ENCODE peak calls at places on chromosome X, in six cellular contexts. Z is hypothalamus, H is H4, I is T47D, U is iPS DF 6.9, C is OCI-LY7. P is an unnamed sample.

GRCh38 chrX:9681422-9681821 is 84.2 kb downstream of the GPR143 start:
- DNase-seq in H (peak), Z (no peak), I (no peak), U (no peak), C (no peak), P (no peak)

GRCh38 chrX:13164611-13165010 is 120.2 kb upstream of the FAM9C start:
- DNase-seq in I (no peak), C (no peak), H (no peak), U (no peak), Z (no peak), P (no peak)

GRCh38 chrX:20412871-20413486 is 146.3 kb upstream of the RPS6KA3 start:
- DNase-seq in Z (no peak), C (peak), U (no peak), H (no peak), I (no peak), P (no peak)

GRCh38 chrX:108736509-108737479 is at the start of gene IRS4:
- DNase-seq in U (peak), H (peak), C (no peak), I (no peak), Z (peak), P (peak)

GRCh38 chrX:45769919-45770582 is 569.4 kb upstream of the DIPK2B start:
- DNase-seq in U (no peak), C (no peak), I (no peak), Z (peak), H (peak), P (no peak)

GRCh38 chrX:120015145-120016067 is 62.1 kb downstream of the RHOXF2B start:
- DNase-seq in I (no peak), U (no peak), C (no peak), Z (no peak), H (no peak), P (peak)

GRCh38 chrX:118763489-118763888 is 36.1 kb downstream of the IL13RA1 start:
- DNase-seq in I (no peak), U (no peak), C (no peak), Z (no peak), H (no peak), P (no peak)

GRCh38 chrX:9141496-9141895 is 107.6 kb upstream of the FAM9B start:
- DNase-seq in C (no peak), Z (no peak), H (no peak), U (no peak), I (no peak), P (no peak)

GRCh38 chrX:110210417-110211139 is 107.3 kb downstream of the AMMECR1 start:
- DNase-seq in C (no peak), U (no peak), I (no peak), H (peak), Z (no peak), P (no peak)

GRCh38 chrX:84160736-84161135 is 27.3 kb downstream of the RPS6KA6 start:
- DNase-seq in U (no peak), Z (no peak), C (no peak), I (no peak), H (no peak), P (no peak)

GRCh38 chrX:69156638-69157037 is 8.6 kb downstream of the PJA1 start:
- DNase-seq in U (no peak), C (no peak), H (no peak), I (no peak), Z (no peak), P (no peak)

GRCh38 chrX:15908891-15909290 is 54.3 kb upstream of the AP1S2 start:
- DNase-seq in C (no peak), I (no peak), H (no peak), U (no peak), Z (no peak), P (no peak)

GRCh38 chrX:9171841-9172240 is 137.9 kb upstream of the FAM9B start:
- DNase-seq in I (no peak), C (no peak), Z (no peak), H (no peak), U (no peak), P (no peak)

GRCh38 chrX:10387011-10387410 is 230.2 kb downstream of the CLCN4 start:
- DNase-seq in I (no peak), H (no peak), Z (no peak), C (no peak), U (no peak), P (no peak)

GRCh38 chrX:74579597-74580209 is 34.7 kb downstream of the RLIM start:
- DNase-seq in Z (no peak), C (no peak), I (no peak), H (no peak), U (no peak), P (no peak)

GRCh38 chrX:41541381-41541780 is 94.2 kb downstream of the NYX start:
- DNase-seq in Z (no peak), C (no peak), U (no peak), H (no peak), I (no peak), P (no peak)

GRCh38 chrX:11064851-11065600 is 46.1 kb upstream of the HCCS start:
- DNase-seq in H (peak), C (no peak), Z (no peak), I (no peak), U (no peak), P (no peak)

GRCh38 chrX:31871989-31872388 is 800.1 kb upstream of the FTHL17 start:
- DNase-seq in Z (no peak), H (no peak), C (no peak), I (no peak), U (no peak), P (no peak)

GRCh38 chrX:103467870-103468269 is 51.4 kb downstream of the RAB40A start:
- DNase-seq in U (no peak), H (no peak), Z (no peak), I (no peak), C (no peak), P (no peak)

GRCh38 chrX:6226053-6226645 is 2.5 kb downstream of the NLGN4X start:
- DNase-seq in H (no peak), U (no peak), I (no peak), Z (peak), C (no peak), P (peak)

GRCh38 chrX:25600776-25601175 is 537.4 kb upstream of the MAGEB18 start:
- DNase-seq in Z (no peak), I (no peak), H (peak), U (no peak), C (no peak), P (no peak)

GRCh38 chrX:113947548-113947947 is 636.3 kb upstream of the HTR2C start:
- DNase-seq in H (peak), C (no peak), Z (no peak), I (peak), U (no peak), P (no peak)

GRCh38 chrX:107014927-107015326 is 14.9 kb upstream of the MORC4 start:
- DNase-seq in Z (no peak), U (no peak), I (no peak), H (no peak), C (no peak), P (no peak)

GRCh38 chrX:101260435-101260834 is 30.7 kb downstream of the TAF7L start:
- DNase-seq in C (peak), U (peak), Z (no peak), I (peak), H (no peak), P (no peak)

GRCh38 chrX:14356401-14356800 is 172.9 kb upstream of the GLRA2 start:
- DNase-seq in Z (no peak), U (no peak), C (no peak), H (no peak), I (no peak), P (no peak)

GRCh38 chrX:154967603-154968002 is 54.9 kb downstream of the F8 start:
- DNase-seq in U (no peak), C (no peak), Z (no peak), H (no peak), I (no peak), P (no peak)

GRCh38 chrX:41265615-41266014 is 68.3 kb upstream of the DDX3X start:
- DNase-seq in Z (no peak), C (no peak), U (no peak), H (peak), I (no peak), P (no peak)

GRCh38 chrX:23937100-23937499 is 29.3 kb downstream of the CXorf58 start:
- DNase-seq in C (no peak), U (no peak), I (no peak), H (peak), Z (no peak), P (no peak)

GRCh38 chrX:41386222-41386990 is 52.4 kb downstream of the DDX3X start:
- DNase-seq in H (no peak), C (no peak), U (no peak), I (no peak), Z (no peak), P (no peak)

P was measured in MM.1S.